ENCODE peak calls at places on chromosome 19, in five cellular contexts. M, G, F, L and A are unnamed samples.

GRCh38 chr19:21694171-21694906 is 73.0 kb downstream of the ZNF100 start:
- DNase-seq in M (no peak), G (no peak), F (no peak), L (no peak), A (no peak)

GRCh38 chr19:48493718-48494515 is 17.7 kb downstream of the LMTK3 start:
- DNase-seq in M (no peak), G (no peak), F (no peak), L (no peak), A (no peak)

GRCh38 chr19:17829855-17830566 is 8.7 kb upstream of the INSL3 start:
- DNase-seq in M (no peak), G (peak), F (no peak), L (peak), A (no peak)

GRCh38 chr19:33678796-33679195 is 57.0 kb downstream of the CHST8 start:
- DNase-seq in M (no peak), G (no peak), F (no peak), L (peak), A (no peak)

GRCh38 chr19:28737021-28737525 is 475.9 kb downstream of the UQCRFS1 start:
- DNase-seq in M (peak), G (peak), F (no peak), L (no peak), A (no peak)

GRCh38 chr19:13872695-13873389 is 4.1 kb upstream of the NANOS3 start:
- DNase-seq in M (no peak), G (no peak), F (no peak), L (no peak), A (peak)

GRCh38 chr19:17281391-17282304 is at the start of gene ANKLE1:
- DNase-seq in M (no peak), G (no peak), F (no peak), L (no peak), A (peak)

GRCh38 chr19:6774821-6775707 is 2.6 kb downstream of the VAV1 start:
- DNase-seq in M (no peak), G (no peak), F (no peak), L (no peak), A (no peak)

GRCh38 chr19:16473875-16474397 is 2.2 kb upstream of the EPS15L1 start:
- DNase-seq in M (no peak), G (no peak), F (no peak), L (no peak), A (no peak)

GRCh38 chr19:7544626-7545025 is 9.1 kb downstream of the PNPLA6 start:
- DNase-seq in M (no peak), G (no peak), F (no peak), L (no peak), A (no peak)

GRCh38 chr19:3899531-3900294 is 19.2 kb downstream of the ATCAY start:
- DNase-seq in M (no peak), G (no peak), F (peak), L (no peak), A (no peak)

GRCh38 chr19:42422092-42422575 is 5.1 kb downstream of the LIPE start:
- DNase-seq in M (no peak), G (no peak), F (no peak), L (no peak), A (no peak)

GRCh38 chr19:41307090-41307875 is 2.7 kb upstream of the CCDC97 start:
- DNase-seq in M (no peak), G (no peak), F (no peak), L (no peak), A (no peak)

GRCh38 chr19:37572203-37572602 is 22.4 kb downstream of the ZNF571 start:
- DNase-seq in M (no peak), G (peak), F (no peak), L (no peak), A (no peak)

GRCh38 chr19:3608079-3608641 is 1.5 kb upstream of the TBXA2R start:
- DNase-seq in M (no peak), G (no peak), F (no peak), L (no peak), A (no peak)

GRCh38 chr19:21482863-21483276 is 22.5 kb upstream of the ZNF429 start:
- DNase-seq in M (no peak), G (no peak), F (no peak), L (peak), A (peak)

GRCh38 chr19:47109541-47110375 is 3.8 kb downstream of the ZC3H4 start:
- DNase-seq in M (no peak), G (peak), F (no peak), L (peak), A (no peak)

GRCh38 chr19:39372047-39372802 is 18.7 kb downstream of the PAF1 start:
- DNase-seq in M (peak), G (peak), F (peak), L (no peak), A (no peak)

GRCh38 chr19:32595491-32595890 is 14.5 kb downstream of the PDCD5 start:
- DNase-seq in M (no peak), G (no peak), F (no peak), L (no peak), A (no peak)

GRCh38 chr19:27744926-27745844 is 1467.8 kb downstream of the UQCRFS1 start:
- DNase-seq in M (no peak), G (no peak), F (no peak), L (no peak), A (no peak)

GRCh38 chr19:9205506-9206113 is 13.8 kb downstream of the OR7D4 start:
- DNase-seq in M (peak), G (peak), F (peak), L (peak), A (peak)

GRCh38 chr19:44617481-44617880 is 4.1 kb downstream of the IGSF23 start:
- DNase-seq in M (no peak), G (no peak), F (no peak), L (no peak), A (no peak)

GRCh38 chr19:14410775-14411134 is 8.4 kb downstream of the DDX39A start:
- DNase-seq in M (no peak), G (no peak), F (no peak), L (no peak), A (peak)

GRCh38 chr19:2983351-2984195 is 6.2 kb downstream of the TLE6 start:
- DNase-seq in M (no peak), G (no peak), F (no peak), L (peak), A (no peak)

GRCh38 chr19:7928741-7929701 is 3.1 kb upstream of the CTXN1 start:
- DNase-seq in M (peak), G (peak), F (no peak), L (no peak), A (peak)

GRCh38 chr19:3536429-3537100 is 2.4 kb upstream of the TEKTIP1 start:
- DNase-seq in M (no peak), G (no peak), F (no peak), L (no peak), A (no peak)